ENCODE peak calls at places on chromosome 22, in four cellular contexts. C is IMR-90, H is GM23248, T is H9. W is an unnamed sample. For H3K9me3, the result is how much of the 10 kb centered on the place peaks cover.

GRCh38 chr22:29154364-29155048 is 51.2 kb upstream of the EMID1 start:
- DNase-seq in C (peak), H (peak), T (peak), W (peak)

GRCh38 chr22:39148727-39149535 is 3.5 kb downstream of the CBX7 start:
- DNase-seq in C (no peak), H (no peak), T (peak), W (peak)

GRCh38 chr22:28425211-28425610 is 254.4 kb downstream of the TTC28 start:
- DNase-seq in C (no peak), H (no peak), T (no peak), W (no peak)

GRCh38 chr22:37545703-37546435 is 14.4 kb upstream of the CDC42EP1 start:
- DNase-seq in C (peak), H (peak), T (peak), W (peak)

GRCh38 chr22:40805239-40805638 is 13.9 kb downstream of the SLC25A17 start:
- DNase-seq in C (no peak), H (no peak), T (no peak), W (no peak)

GRCh38 chr22:23178512-23179254 is 1.6 kb upstream of the BCR start:
- DNase-seq in C (peak), H (peak), T (peak), W (peak)

GRCh38 chr22:39275814-39276443 is 31.1 kb upstream of the PDGFB start:
- DNase-seq in C (no peak), H (no peak), T (no peak), W (no peak)

GRCh38 chr22:23856721-23857605 is 712 bp upstream of the SLC2A11 start:
- DNase-seq in C (peak), H (peak), T (peak), W (peak)

GRCh38 chr22:41280065-41280464 is 5.9 kb downstream of the RANGAP1 start:
- DNase-seq in C (no peak), H (no peak), T (no peak), W (no peak)

GRCh38 chr22:28450109-28450508 is 229.5 kb downstream of the TTC28 start:
- DNase-seq in C (peak), H (no peak), T (no peak), W (no peak)

GRCh38 chr22:17897864-17898263 is 123.6 kb upstream of the BID start:
- DNase-seq in C (no peak), H (no peak), T (no peak), W (no peak)

GRCh38 chr22:19871023-19871844 is 16.6 kb upstream of the GNB1L start:
- DNase-seq in C (no peak), H (no peak), T (no peak), W (peak)

GRCh38 chr22:20214853-20215252 is 53.3 kb downstream of the RTN4R start:
- DNase-seq in C (no peak), H (no peak), T (no peak), W (no peak)

GRCh38 chr22:44685384-44686056 is 16.5 kb upstream of the PRR5 start:
- DNase-seq in C (peak), H (peak), T (peak), W (peak)

GRCh38 chr22:44689915-44690524 is 12.0 kb upstream of the PRR5 start:
- DNase-seq in C (no peak), H (no peak), T (no peak), W (no peak)

GRCh38 chr22:44689173-44689572 is 12.8 kb upstream of the PRR5 start:
- DNase-seq in C (peak), H (no peak), T (no peak), W (no peak)

GRCh38 chr22:44684506-44685383 is 17.3 kb upstream of the PRR5 start:
- DNase-seq in C (peak), H (peak), T (peak), W (peak)

DNA sequence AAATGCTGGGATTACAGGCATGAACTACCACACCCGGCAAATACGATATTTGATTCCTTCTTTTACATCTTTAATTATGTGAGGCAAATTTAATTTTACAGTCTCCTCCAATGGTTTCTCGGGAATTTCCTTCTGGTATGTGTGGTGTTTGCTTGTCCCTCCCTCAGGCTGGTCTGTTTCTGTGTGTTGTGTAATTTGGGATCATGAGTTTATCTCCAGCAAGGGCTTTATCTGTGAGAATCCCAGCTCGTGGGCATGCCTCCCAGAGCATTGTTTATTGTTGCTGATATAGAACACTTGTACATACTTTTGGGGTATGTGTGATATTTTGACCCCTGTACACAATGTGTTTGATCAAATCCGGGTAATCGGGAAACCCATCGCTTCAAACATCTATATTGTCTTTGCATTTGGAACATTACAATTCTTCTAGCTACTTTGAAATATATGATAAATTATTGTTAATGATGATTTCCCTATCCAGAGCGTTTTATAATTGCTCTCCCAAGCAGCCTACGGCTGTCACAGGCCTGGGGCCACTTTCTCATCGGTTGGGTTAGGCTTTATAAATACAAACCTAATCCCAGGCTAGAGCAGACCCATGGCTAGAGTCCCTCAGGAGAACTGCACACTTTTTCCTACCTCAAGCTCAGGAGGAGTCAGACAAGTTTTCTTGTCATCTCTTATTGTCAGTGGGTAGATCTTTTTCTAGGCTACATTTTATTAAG is 15.0 kb upstream of the PRR5 start:
- DNase-seq in C (peak), H (no peak), T (no peak), W (no peak)
- H3K27ac ChIP-seq in C (peak), H (peak), T (no peak), W (no peak)

DNA sequence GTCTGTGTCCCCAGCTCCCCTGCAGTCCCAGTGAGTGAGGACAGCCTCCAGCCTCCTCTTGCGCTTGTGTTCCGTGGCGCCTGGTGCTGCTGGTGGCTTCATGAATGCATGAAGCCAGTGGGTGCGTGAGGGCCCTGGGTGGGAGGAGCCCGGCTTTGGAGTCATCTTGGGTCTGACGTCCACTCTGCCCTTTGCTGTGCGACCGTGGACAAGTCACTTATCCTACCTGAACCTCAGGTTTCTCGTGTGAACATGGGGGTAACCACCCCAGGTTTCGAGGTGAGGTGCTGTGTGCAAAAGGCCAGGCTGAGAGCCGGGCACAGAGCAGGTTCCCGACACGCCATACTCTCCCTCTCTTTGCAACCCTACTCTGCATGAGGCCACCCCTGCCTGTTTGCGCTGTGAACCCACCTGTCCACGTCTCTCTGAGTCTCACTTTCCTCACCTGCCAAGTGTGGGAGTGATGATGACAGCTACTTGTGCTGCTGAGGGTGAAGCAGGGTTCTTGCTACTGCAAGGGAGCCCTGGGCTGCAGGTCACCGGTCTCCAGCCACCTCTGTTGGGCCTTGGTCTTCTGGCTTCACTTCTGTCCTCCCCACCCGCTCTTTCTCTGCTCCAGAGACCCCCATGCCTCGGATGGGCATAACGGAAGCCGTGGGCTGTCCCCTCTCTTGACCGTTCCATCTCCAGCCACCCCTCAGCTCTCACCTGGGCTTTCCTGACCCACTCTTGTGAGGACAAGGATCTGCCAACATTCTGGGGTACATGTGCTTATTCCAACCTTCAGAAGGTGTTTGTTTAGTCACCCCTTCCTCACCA is 537.6 kb downstream of the TBC1D22A start:
- DNase-seq in C (no peak), H (no peak), T (no peak), W (no peak)
- H3K9me3 ChIP-seq in C (under half), H (under half), T (half or more), W (under half)

GRCh38 chr22:50348058-50348457 is 4.9 kb downstream of the PPP6R2 start:
- DNase-seq in C (no peak), H (no peak), T (no peak), W (no peak)
- H3K27ac ChIP-seq in C (no peak), H (no peak), T (no peak), W (no peak)

DNA sequence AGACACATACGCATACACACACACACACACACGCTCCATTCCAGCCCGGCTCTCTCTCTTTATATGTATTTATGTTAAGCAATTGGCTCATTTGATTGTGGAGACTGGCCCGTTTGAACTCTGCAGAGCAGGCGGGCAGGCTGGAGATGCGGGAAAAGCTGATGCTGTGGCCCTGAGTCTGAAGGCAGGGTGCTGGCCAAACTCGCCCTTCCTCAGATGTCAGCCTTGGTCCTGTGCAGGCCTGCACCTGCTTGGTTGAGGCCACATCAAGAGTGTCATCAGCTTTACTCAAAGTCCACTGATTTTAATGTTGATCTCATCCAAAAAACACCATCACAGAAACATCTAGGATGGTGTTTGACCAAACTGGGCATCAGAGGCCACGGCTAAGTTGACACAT is 569.3 kb downstream of the TBC1D22A start:
- DNase-seq in C (no peak), H (no peak), T (no peak), W (no peak)
- H3K9me3 ChIP-seq in C (under half), H (under half), T (half or more), W (half or more)

GRCh38 chr22:25627271-25627848 is 62.9 kb downstream of the GRK3 start:
- DNase-seq in C (peak), H (no peak), T (no peak), W (no peak)
- H3K27ac ChIP-seq in C (no peak), H (no peak), T (no peak), W (no peak)

DNA sequence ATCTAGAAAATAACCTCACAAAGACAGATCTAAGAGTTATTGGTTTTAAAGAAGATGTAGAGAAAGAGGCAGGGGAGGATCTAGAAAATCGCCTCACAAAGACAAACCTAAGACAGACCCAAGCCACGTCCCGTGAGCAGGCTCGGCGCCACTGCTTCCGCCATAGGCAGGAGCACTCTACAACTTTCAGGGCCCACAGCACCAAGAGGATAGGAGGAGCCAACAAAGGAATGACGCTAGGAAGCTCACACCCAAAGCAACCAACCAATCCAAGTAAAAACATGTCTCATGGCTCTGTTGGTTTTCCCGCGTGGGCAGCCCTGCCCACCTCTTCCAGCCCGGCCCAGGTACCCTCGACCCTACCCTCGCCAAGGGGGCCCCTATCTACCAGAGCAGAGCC is 4167.4 kb upstream of the OR11H1 start:
- DNase-seq in C (no peak), H (no peak), T (no peak), W (no peak)
- H3K9me3 ChIP-seq in C (under half), H (under half), T (half or more), W (half or more)

GRCh38 chr22:48653306-48653705 is 1174.4 kb downstream of the BRD1 start:
- DNase-seq in C (no peak), H (no peak), T (no peak), W (no peak)

GRCh38 chr22:48651981-48652538 is 1175.6 kb downstream of the BRD1 start:
- DNase-seq in C (no peak), H (no peak), T (no peak), W (no peak)

GRCh38 chr22:48654492-48654891 is 1173.2 kb downstream of the BRD1 start:
- DNase-seq in C (no peak), H (peak), T (no peak), W (no peak)

GRCh38 chr22:48652796-48653195 is 1174.9 kb downstream of the BRD1 start:
- DNase-seq in C (no peak), H (no peak), T (no peak), W (no peak)

GRCh38 chr22:48653929-48654328 is 1173.7 kb downstream of the BRD1 start:
- DNase-seq in C (no peak), H (no peak), T (no peak), W (no peak)
- H3K27ac ChIP-seq in C (no peak), H (no peak), T (no peak), W (no peak)

GRCh38 chr22:47784991-47785390 is 1022.5 kb downstream of the TBC1D22A start:
- DNase-seq in C (no peak), H (no peak), T (no peak), W (peak)

GRCh38 chr22:47788461-47788860 is 1026.0 kb downstream of the TBC1D22A start:
- DNase-seq in C (no peak), H (no peak), T (no peak), W (peak)

GRCh38 chr22:47787501-47788227 is 1025.2 kb downstream of the TBC1D22A start:
- DNase-seq in C (no peak), H (no peak), T (no peak), W (peak)

GRCh38 chr22:47784367-47784983 is 1022.0 kb downstream of the TBC1D22A start:
- DNase-seq in C (no peak), H (no peak), T (no peak), W (peak)

DNA sequence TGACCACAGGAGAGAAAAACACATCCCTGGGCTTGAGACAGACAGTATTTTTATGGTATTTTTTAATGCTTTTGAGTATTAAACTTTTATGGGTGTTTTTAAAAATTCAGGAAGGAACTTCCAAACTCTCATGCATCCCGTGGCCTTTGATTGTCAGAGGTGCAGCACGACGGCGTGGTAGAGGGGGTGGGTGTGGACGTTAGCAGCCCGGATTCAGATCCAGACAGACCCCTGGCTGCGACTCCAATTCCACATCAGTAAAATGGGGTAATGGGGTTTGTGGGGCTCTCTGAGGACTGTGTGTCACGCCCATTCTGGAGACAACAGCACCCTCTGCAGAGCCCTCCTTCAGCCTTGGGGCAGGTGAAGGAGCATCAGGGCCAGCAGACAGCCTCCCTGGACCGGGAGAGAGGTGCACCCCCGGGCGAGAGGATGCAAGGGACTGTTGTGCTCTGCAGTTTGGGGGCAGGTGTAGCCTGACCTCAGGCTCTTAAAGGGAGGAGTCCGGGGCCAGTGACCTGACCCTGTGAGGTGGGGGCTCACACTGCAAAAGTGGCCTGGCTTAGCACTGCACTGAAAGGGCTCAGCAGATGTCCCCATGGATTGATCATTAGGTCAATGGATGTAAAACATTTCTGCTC is 1024.3 kb downstream of the TBC1D22A start:
- DNase-seq in C (no peak), H (no peak), T (no peak), W (peak)
- H3K9me3 ChIP-seq in C (under half), H (under half), T (under half), W (under half)